ENCODE peak calls at places on chromosomes 13 and 19, in six cellular contexts. U, P, Z, L, X and G are unnamed samples.

GRCh38 chr13:27270594-27271520 is at the start of gene RASL11A:
- DNase-seq in U (peak; percentile 75), P (peak; percentile 70), Z (peak; percentile 41), L (peak; percentile 52), X (peak; percentile 80), G (peak; percentile 44)

GRCh38 chr19:5805465-5806132 is 732 bp downstream of the NRTN start:
- DNase-seq in U (no peak), P (peak; percentile 58), Z (peak; percentile 81), L (no peak), X (no peak), G (no peak)

GRCh38 chr13:67416047-67416925 is 186.2 kb upstream of the PCDH9 start:
- DNase-seq in U (peak; percentile 1), P (no peak), Z (peak; percentile 4), L (no peak), X (peak; percentile 9), G (no peak)

GRCh38 chr13:59398127-59398526 is 765.6 kb downstream of the DIAPH3 start:
- DNase-seq in U (no peak), P (no peak), Z (no peak), L (no peak), X (no peak), G (no peak)

GRCh38 chr19:6062274-6062673 is 48.0 kb downstream of the RFX2 start:
- DNase-seq in U (peak; percentile 40), P (no peak), Z (no peak), L (no peak), X (no peak), G (peak; percentile 38)

GRCh38 chr19:54151362-54152035 is 8.0 kb downstream of the LENG1 start:
- DNase-seq in U (no peak), P (no peak), Z (no peak), L (no peak), X (no peak), G (no peak)

GRCh38 chr19:43674630-43674982 is 4.6 kb upstream of the PLAUR start:
- DNase-seq in U (no peak), P (no peak), Z (no peak), L (no peak), X (no peak), G (no peak)

GRCh38 chr19:17943284-17944221 is 10.7 kb downstream of the CCDC124 start:
- DNase-seq in U (no peak), P (no peak), Z (no peak), L (no peak), X (no peak), G (no peak)

GRCh38 chr13:20461860-20462532 is 63.7 kb downstream of the CRYL1 start:
- DNase-seq in U (no peak), P (no peak), Z (no peak), L (no peak), X (no peak), G (no peak)

GRCh38 chr13:97723655-97724054 is 229.8 kb upstream of the IPO5 start:
- DNase-seq in U (no peak), P (no peak), Z (no peak), L (no peak), X (no peak), G (no peak)

GRCh38 chr13:109869312-109870237 is 83.2 kb upstream of the IRS2 start:
- DNase-seq in U (peak; percentile 55), P (no peak), Z (peak; percentile 70), L (no peak), X (peak; percentile 22), G (no peak)

GRCh38 chr13:98706446-98707110 is 45.9 kb downstream of the SLC15A1 start:
- DNase-seq in U (peak; percentile 20), P (no peak), Z (peak; percentile 17), L (no peak), X (peak; percentile 11), G (no peak)

GRCh38 chr19:37470216-37470615 is 1.1 kb downstream of the ZNF570 start:
- DNase-seq in U (no peak), P (no peak), Z (no peak), L (no peak), X (no peak), G (no peak)

GRCh38 chr13:108086678-108087077 is 128.7 kb downstream of the LIG4 start:
- DNase-seq in U (no peak), P (no peak), Z (no peak), L (no peak), X (peak; percentile 23), G (no peak)

GRCh38 chr19:33554821-33555220 is 33.2 kb upstream of the PEPD start:
- DNase-seq in U (no peak), P (no peak), Z (no peak), L (no peak), X (no peak), G (no peak)

GRCh38 chr13:110327036-110327790 is 20.1 kb downstream of the COL4A2 start:
- DNase-seq in U (peak; percentile 72), P (no peak), Z (no peak), L (no peak), X (no peak), G (no peak)

GRCh38 chr13:77213644-77214043 is 113.2 kb downstream of the MYCBP2 start:
- DNase-seq in U (peak; percentile 70), P (no peak), Z (no peak), L (no peak), X (no peak), G (no peak)

GRCh38 chr13:43543331-43543730 is 243.4 kb downstream of the ENOX1 start:
- DNase-seq in U (no peak), P (no peak), Z (no peak), L (no peak), X (no peak), G (no peak)

GRCh38 chr13:31477961-31478360 is 261.4 kb upstream of the RXFP2 start:
- DNase-seq in U (peak; percentile 69), P (no peak), Z (no peak), L (no peak), X (no peak), G (no peak)

GRCh38 chr19:31539386-31539785 is 190.2 kb upstream of the TSHZ3 start:
- DNase-seq in U (no peak), P (no peak), Z (no peak), L (no peak), X (no peak), G (no peak)

GRCh38 chr13:33639158-33639557 is 178.8 kb upstream of the RFC3 start:
- DNase-seq in U (peak; percentile 43), P (no peak), Z (no peak), L (no peak), X (no peak), G (no peak)

GRCh38 chr19:45901912-45902650 is at the start of gene MYPOP:
- DNase-seq in U (no peak), P (no peak), Z (no peak), L (no peak), X (no peak), G (no peak)

GRCh38 chr13:48873598-48873997 is 102.1 kb upstream of the FNDC3A start:
- DNase-seq in U (peak; percentile 14), P (no peak), Z (no peak), L (no peak), X (no peak), G (no peak)

GRCh38 chr13:23921451-23921888 is 24.2 kb upstream of the C1QTNF9B start:
- DNase-seq in U (peak; percentile 61), P (no peak), Z (no peak), L (no peak), X (peak; percentile 50), G (no peak)

GRCh38 chr13:46622918-46623256 is 69.9 kb downstream of the LRCH1 start:
- DNase-seq in U (peak; percentile 61), P (no peak), Z (no peak), L (no peak), X (no peak), G (no peak)

GRCh38 chr19:55070755-55071502 is 4.7 kb upstream of the EPS8L1 start:
- DNase-seq in U (peak; percentile 66), P (no peak), Z (peak; percentile 81), L (no peak), X (no peak), G (no peak)

GRCh38 chr13:26971990-26972888 is 199.4 kb downstream of the USP12 start:
- DNase-seq in U (peak; percentile 6), P (no peak), Z (no peak), L (no peak), X (peak; percentile 50), G (no peak)

GRCh38 chr13:110560606-110561334 is 752 bp downstream of the RAB20 start:
- DNase-seq in U (no peak), P (no peak), Z (no peak), L (no peak), X (no peak), G (no peak)

GRCh38 chr19:57434386-57435061 is 601 bp upstream of the ZNF749 start:
- DNase-seq in U (no peak), P (no peak), Z (no peak), L (no peak), X (no peak), G (no peak)

GRCh38 chr19:55668603-55669348 is 6.2 kb upstream of the EPN1 start:
- DNase-seq in U (no peak), P (no peak), Z (no peak), L (no peak), X (no peak), G (no peak)

GRCh38 chr13:112733661-112734379 is 44.0 kb downstream of the ATP11A start:
- DNase-seq in U (peak; percentile 25), P (no peak), Z (no peak), L (no peak), X (no peak), G (no peak)

GRCh38 chr19:18655173-18655844 is 18.5 kb downstream of the KLHL26 start:
- DNase-seq in U (no peak), P (no peak), Z (no peak), L (no peak), X (no peak), G (no peak)

GRCh38 chr13:44809152-44809551 is 180.1 kb downstream of the NUFIP1 start:
- DNase-seq in U (no peak), P (no peak), Z (no peak), L (no peak), X (no peak), G (no peak)

GRCh38 chr19:18053571-18054219 is 33.0 kb downstream of the IL12RB1 start:
- DNase-seq in U (peak; percentile 41), P (no peak), Z (no peak), L (no peak), X (no peak), G (no peak)

GRCh38 chr13:76225815-76226489 is 589.8 kb downstream of the LMO7 start:
- DNase-seq in U (peak; percentile 26), P (no peak), Z (no peak), L (no peak), X (no peak), G (no peak)

GRCh38 chr13:20128459-20128927 is 32.4 kb downstream of the GJA3 start:
- DNase-seq in U (no peak), P (no peak), Z (no peak), L (no peak), X (peak; percentile 12), G (no peak)

GRCh38 chr19:42111384-42111783 is 20.9 kb downstream of the POU2F2 start:
- DNase-seq in U (peak; percentile 74), P (no peak), Z (no peak), L (no peak), X (no peak), G (no peak)

GRCh38 chr13:103883698-103884097 is 817.5 kb upstream of the SLC10A2 start:
- DNase-seq in U (peak; percentile 7), P (no peak), Z (no peak), L (no peak), X (no peak), G (no peak)